ENCODE peak calls at places on chromosome 21, in four cellular contexts. P is fibroblast of lung, G is left lung, T is tibial nerve. D is an unnamed sample.

GRCh38 chr21:21897275-21897883 is 899.2 kb downstream of the NCAM2 start:
- DNase-seq in P (peak; percentile 43), G (no peak), T (no peak), D (no peak)

GRCh38 chr21:42756580-42757250 is 103.3 kb downstream of the PDE9A start:
- DNase-seq in P (no peak), G (no peak), T (no peak), D (no peak)

GRCh38 chr21:37762606-37763005 is 153.7 kb downstream of the KCNJ6 start:
- DNase-seq in P (no peak), G (no peak), T (no peak), D (no peak)

GRCh38 chr21:26177741-26178452 is 7.3 kb upstream of the APP start:
- DNase-seq in P (peak; percentile 44), G (no peak), T (no peak), D (no peak)

GRCh38 chr21:44533121-44533890 is 6.7 kb downstream of the KRTAP10-1 start:
- DNase-seq in P (no peak), G (no peak), T (no peak), D (no peak)

GRCh38 chr21:43922949-43923348 is 57.9 kb downstream of the AGPAT3 start:
- DNase-seq in P (no peak), G (no peak), T (no peak), D (no peak)

GRCh38 chr21:37159053-37159776 is 86.2 kb downstream of the TTC3 start:
- DNase-seq in P (no peak), G (no peak), T (no peak), D (no peak)

GRCh38 chr21:23016617-23017016 is 2018.4 kb downstream of the NCAM2 start:
- DNase-seq in P (no peak), G (no peak), T (no peak), D (no peak)

GRCh38 chr21:43306911-43307676 is 119.8 kb downstream of the SIK1 start:
- DNase-seq in P (peak; percentile 68), G (peak; percentile 41), T (no peak), D (no peak)

GRCh38 chr21:38912355-38912619 is 106.6 kb downstream of the ETS2 start:
- DNase-seq in P (peak; percentile 70), G (no peak), T (no peak), D (no peak)
- H3K27ac ChIP-seq in P (no peak overlapping the region), G (peak overlapping the region; percentile 70), T (peak overlapping the region; percentile 77), D (peak overlapping the region; percentile 95)

GRCh38 chr21:45590726-45591618 is 48.7 kb upstream of the SLC19A1 start:
- DNase-seq in P (no peak), G (peak; percentile 46), T (no peak), D (no peak)
- H3K4me3 ChIP-seq in P (no peak overlapping the region), G (peak overlapping the region; percentile 42), T (peak overlapping the region; percentile 32), D (peak overlapping the region; percentile 47)

GRCh38 chr21:34526236-34526617 is 14.2 kb upstream of the KCNE1 start:
- DNase-seq in P (no peak), G (no peak), T (no peak), D (no peak)

GRCh38 chr21:34523019-34523418 is 11.0 kb upstream of the KCNE1 start:
- DNase-seq in P (no peak), G (no peak), T (no peak), D (no peak)

GRCh38 chr21:34526618-34527290 is 14.7 kb upstream of the KCNE1 start:
- DNase-seq in P (peak; percentile 100), G (peak; percentile 79), T (peak; percentile 44), D (no peak)

GRCh38 chr21:34522284-34522683 is 10.3 kb upstream of the KCNE1 start:
- DNase-seq in P (no peak), G (peak; percentile 51), T (no peak), D (no peak)

DNA sequence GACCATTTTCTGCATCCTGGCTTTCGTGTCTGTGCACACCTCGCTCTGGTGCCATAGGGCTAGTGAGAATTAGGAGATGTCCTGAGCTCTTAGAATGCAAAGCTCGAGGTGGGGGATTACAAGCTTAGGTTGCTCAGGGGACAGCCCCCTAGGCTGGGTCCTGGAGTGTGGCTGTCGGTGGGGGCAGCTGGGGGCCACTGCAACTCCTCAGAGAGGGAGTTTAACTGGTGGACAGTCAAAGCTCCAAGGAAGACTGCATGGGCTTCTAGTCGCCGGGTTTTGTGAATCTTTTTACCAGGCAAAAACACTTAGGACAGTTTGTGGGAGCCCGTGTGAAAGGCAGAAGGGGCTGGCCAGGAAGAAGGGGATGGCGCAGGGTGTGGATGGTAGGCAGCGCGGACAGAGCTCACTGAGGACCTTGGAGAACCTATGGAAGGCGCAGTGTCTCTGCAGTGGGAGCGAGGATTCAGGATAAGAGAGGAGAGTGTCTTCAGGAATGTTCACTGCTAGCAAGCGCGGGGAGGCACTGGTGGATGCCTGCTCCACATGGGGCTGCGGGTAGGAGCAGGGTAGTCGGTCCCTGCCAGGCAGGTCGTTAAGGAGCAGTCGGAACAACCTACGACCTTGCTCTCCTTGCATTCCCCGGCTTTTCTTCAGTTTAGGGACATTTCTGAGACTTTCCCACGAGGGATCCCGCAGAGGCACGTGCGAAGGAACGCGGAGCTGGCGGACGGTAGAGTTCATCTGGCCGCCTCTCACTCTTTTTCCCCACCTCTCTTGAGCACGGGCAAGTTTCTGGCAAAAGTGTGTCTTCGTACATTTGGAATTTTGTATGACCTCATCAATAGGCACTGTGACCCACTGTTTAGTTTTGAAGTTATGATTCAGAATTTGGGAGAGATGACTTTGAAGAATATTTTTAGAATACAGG is 12.9 kb upstream of the KCNE1 start:
- DNase-seq in P (peak; percentile 85), G (no peak), T (no peak), D (no peak)
- H3K4me1 ChIP-seq in P (peaks cover 10% of the 10 kb centered on the region), G (peaks cover 79% of the 10 kb centered on the region), T (no peaks in the 10 kb centered on the region), D (peaks cover 73% of the 10 kb centered on the region)

GRCh38 chr21:46109251-46110221 is 11.6 kb downstream of the COL6A2 start:
- DNase-seq in P (no peak), G (peak; percentile 25), T (no peak), D (no peak)

GRCh38 chr21:46108827-46109226 is 10.9 kb downstream of the COL6A2 start:
- DNase-seq in P (no peak), G (no peak), T (no peak), D (no peak)

GRCh38 chr21:46111857-46112730 is 14.2 kb downstream of the COL6A2 start:
- DNase-seq in P (no peak), G (peak; percentile 24), T (peak; percentile 9), D (no peak)

GRCh38 chr21:46111193-46111571 is 13.3 kb downstream of the COL6A2 start:
- DNase-seq in P (no peak), G (peak; percentile 22), T (peak; percentile 11), D (no peak)

DNA sequence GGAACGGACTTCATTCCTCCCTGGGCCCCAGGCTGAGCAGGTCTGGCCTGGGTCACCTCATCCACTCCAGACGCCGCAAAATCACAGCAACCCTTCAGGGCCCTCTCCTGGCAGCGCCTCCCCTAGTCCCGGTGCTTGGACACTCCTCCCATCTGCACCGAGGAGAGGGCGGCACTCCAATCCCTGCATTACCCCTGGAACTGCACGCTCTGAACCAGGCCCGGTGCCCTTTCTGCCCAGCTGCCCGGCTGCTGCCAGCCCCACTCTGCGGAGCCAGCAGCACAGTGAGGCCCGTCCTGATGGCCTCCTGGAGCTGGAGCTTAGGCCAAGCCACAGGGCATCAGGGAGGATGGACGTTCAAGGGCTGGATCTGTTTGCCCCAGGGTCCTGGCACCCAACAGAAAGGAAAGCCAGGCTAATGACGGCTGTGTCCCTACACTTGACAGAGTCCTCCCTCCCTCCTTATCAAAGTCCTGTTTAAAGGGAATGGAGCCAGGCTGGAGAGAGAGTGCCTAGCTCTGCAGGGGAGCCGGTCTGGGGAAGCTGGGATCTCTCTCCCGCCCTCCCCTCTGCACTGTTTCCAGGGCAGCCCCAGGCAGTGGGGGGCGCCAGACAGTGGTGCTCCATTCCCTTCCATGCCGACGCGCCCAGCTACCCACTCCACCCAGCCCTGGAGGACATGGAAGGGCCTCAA is 12.7 kb downstream of the COL6A2 start:
- DNase-seq in P (no peak), G (peak; percentile 37), T (peak; percentile 27), D (no peak)
- H3K27ac ChIP-seq in P (peak overlapping the region; percentile 38), G (no peak overlapping the region), T (no peak overlapping the region), D (no peak overlapping the region)

GRCh38 chr21:10464975-10465374 is 56.4 kb upstream of the TPTE start:
- DNase-seq in P (no peak), G (no peak), T (no peak), D (no peak)

GRCh38 chr21:10463156-10463555 is 58.2 kb upstream of the TPTE start:
- DNase-seq in P (no peak), G (no peak), T (no peak), D (no peak)

GRCh38 chr21:10466200-10466599 is 55.2 kb upstream of the TPTE start:
- DNase-seq in P (no peak), G (no peak), T (no peak), D (no peak)
- H3K4me3 ChIP-seq in P (no peak overlapping the region), G (no peak overlapping the region), T (no peak overlapping the region), D (no peak overlapping the region)

GRCh38 chr21:15742052-15742451 is 12.3 kb downstream of the USP25 start:
- DNase-seq in P (peak; percentile 25), G (no peak), T (no peak), D (no peak)
- H3K4me1 ChIP-seq in P (peaks cover 2% of the 10 kb centered on the region), G (peaks cover 60% of the 10 kb centered on the region), T (no peaks in the 10 kb centered on the region), D (peaks cover 71% of the 10 kb centered on the region)

GRCh38 chr21:36150192-36150711 is 6.4 kb upstream of the DOP1B start:
- DNase-seq in P (peak; percentile 81), G (peak; percentile 78), T (no peak), D (no peak)

GRCh38 chr21:36145259-36145658 is 10.4 kb downstream of the CBR3 start:
- DNase-seq in P (no peak), G (no peak), T (no peak), D (no peak)

GRCh38 chr21:36148886-36149285 is 7.7 kb upstream of the DOP1B start:
- DNase-seq in P (no peak), G (no peak), T (no peak), D (no peak)

GRCh38 chr21:36147891-36148290 is 8.7 kb upstream of the DOP1B start:
- DNase-seq in P (no peak), G (no peak), T (no peak), D (no peak)

GRCh38 chr21:36149788-36150187 is 6.8 kb upstream of the DOP1B start:
- DNase-seq in P (no peak), G (peak; percentile 50), T (no peak), D (no peak)
- H3K27ac ChIP-seq in P (no peak overlapping the region), G (peak overlapping the region; percentile 89), T (peak overlapping the region; percentile 60), D (peak overlapping the region; percentile 66)

DNA sequence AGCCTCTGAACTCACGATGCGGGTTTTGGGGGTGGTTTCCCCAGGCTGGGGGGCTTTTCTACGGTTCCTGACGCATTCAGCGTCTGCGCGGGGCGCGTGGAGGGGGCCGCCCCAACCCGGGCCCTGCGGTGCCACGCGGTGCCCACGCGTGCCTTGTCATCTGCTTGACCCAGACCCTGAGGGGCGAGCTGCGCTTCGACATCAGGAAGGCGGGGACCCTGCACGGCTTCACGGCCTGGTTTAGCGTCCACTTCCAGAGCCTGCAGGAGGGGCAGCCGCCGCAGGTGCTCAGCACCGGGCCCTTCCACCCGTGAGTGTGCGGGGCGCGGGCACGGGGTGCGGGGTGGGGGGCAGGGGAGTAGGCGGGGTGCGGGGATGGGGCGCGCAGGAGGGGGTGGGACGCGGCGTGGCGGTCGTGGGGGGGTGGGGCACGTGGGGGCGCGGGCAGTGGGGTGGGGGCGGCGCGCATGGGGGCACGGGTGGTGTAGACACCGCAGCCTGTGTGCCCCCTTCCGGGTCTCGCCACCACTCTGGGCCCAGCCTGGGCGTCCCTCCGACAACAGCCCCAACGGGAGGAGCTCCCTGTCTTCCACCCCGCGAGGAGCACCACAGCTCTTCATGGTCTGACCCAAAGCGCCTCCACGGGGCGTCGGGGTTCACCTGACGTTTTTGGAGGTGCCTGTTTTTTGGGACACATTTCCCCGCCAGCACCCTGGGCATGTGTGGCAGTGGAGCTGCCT is 26.3 kb downstream of the PRMT2 start:
- DNase-seq in P (no peak), G (no peak), T (no peak), D (no peak)
- H3K4me3 ChIP-seq in P (no peak overlapping the region), G (no peak overlapping the region), T (peak overlapping the region; percentile 13), D (peak overlapping the region; percentile 50)

GRCh38 chr21:14040386-14040785 is 170.4 kb downstream of the LIPI start:
- DNase-seq in P (no peak), G (no peak), T (no peak), D (no peak)
- H3K4me1 ChIP-seq in P (no peaks in the 10 kb centered on the region), G (no peaks in the 10 kb centered on the region), T (no peaks in the 10 kb centered on the region), D (no peaks in the 10 kb centered on the region)

D was measured in esophagus squamous epithelium.